ENCODE peak calls at places on chromosomes 4 and X, in five cellular contexts. E is left ventricle myocardium superior, Y is astrocyte of the hippocampus, W is DMS 273 treated with DMSO at 0.1 percent for 48 hours, U is B cell. D is an unnamed sample.

GRCh38 chrX:150410513-150410912 is 47.4 kb downstream of the MAMLD1 start:
- DNase-seq in U (no peak), Y (no peak), E (no peak), W (no peak), D (no peak)

GRCh38 chr4:142372570-142373300 is 473.4 kb downstream of the INPP4B start:
- DNase-seq in U (no peak), W (no peak), Y (no peak), E (no peak), D (no peak)

GRCh38 chr4:72525938-72526337 is 43.1 kb downstream of the ADAMTS3 start:
- DNase-seq in U (no peak), Y (peak; percentile 84), E (peak; percentile 83), W (no peak), D (no peak)

GRCh38 chrX:57528670-57529255 is 63.0 kb upstream of the ZXDB start:
- DNase-seq in U (no peak), E (no peak), Y (no peak), W (no peak), D (peak; percentile 55)

GRCh38 chrX:109840585-109840984 is 107.5 kb upstream of the ACSL4 start:
- DNase-seq in Y (peak; percentile 89), U (no peak), W (no peak), E (no peak), D (peak; percentile 89)

GRCh38 chr4:136383126-136383525 is 1149.2 kb downstream of the PCDH18 start:
- DNase-seq in U (no peak), E (no peak), Y (no peak), W (no peak), D (no peak)

GRCh38 chr4:48090621-48091020 is 43.4 kb downstream of the TXK start:
- DNase-seq in U (no peak), E (no peak), W (no peak), Y (no peak), D (no peak)

GRCh38 chr4:118034061-118034785 is at the start of gene NDST3:
- DNase-seq in W (peak; percentile 60), E (no peak), Y (peak; percentile 79), U (no peak), D (peak; percentile 89)

GRCh38 chrX:63581390-63581789 is 203.6 kb downstream of the ARHGEF9 start:
- DNase-seq in U (no peak), E (no peak), W (no peak), Y (no peak), D (peak; percentile 55)

D was measured in islet precursor cell.